ENCODE peak calls at places on chromosomes 7 and 10, in four cellular contexts. One of them, this sample, is unnamed.

GRCh38 chr7:36473454-36474282 is 84.0 kb downstream of the ANLN start:
- DNase-seq in uterus: no peak
- DNase-seq in cardiac muscle cell: peak; percentile 48
- DNase-seq in right lobe of liver: peak; percentile 40
- DNase-seq in this sample: no peak

GRCh38 chr7:88361357-88361756 is 54.7 kb upstream of the STEAP4 start:
- DNase-seq in right lobe of liver: no peak
- DNase-seq in uterus: no peak
- DNase-seq in cardiac muscle cell: no peak
- DNase-seq in this sample: no peak

GRCh38 chr7:33495207-33495606 is 365.8 kb downstream of the BBS9 start:
- DNase-seq in right lobe of liver: no peak
- DNase-seq in uterus: no peak
- DNase-seq in cardiac muscle cell: peak; percentile 7
- DNase-seq in this sample: no peak

GRCh38 chr10:126147866-126148578 is 240.3 kb downstream of the ADAM12 start:
- DNase-seq in cardiac muscle cell: peak; percentile 69
- DNase-seq in uterus: no peak
- DNase-seq in right lobe of liver: no peak
- DNase-seq in this sample: no peak

GRCh38 chr7:151311294-151311864 is 30.2 kb upstream of the NUB1 start:
- DNase-seq in uterus: no peak
- DNase-seq in cardiac muscle cell: no peak
- DNase-seq in right lobe of liver: no peak
- DNase-seq in this sample: no peak

GRCh38 chr7:85046512-85046911 is 140.3 kb downstream of the SEMA3D start:
- DNase-seq in cardiac muscle cell: no peak
- DNase-seq in right lobe of liver: no peak
- DNase-seq in uterus: no peak
- DNase-seq in this sample: no peak

GRCh38 chr10:29687411-29688160 is 52.8 kb upstream of the SVIL start:
- DNase-seq in cardiac muscle cell: peak; percentile 52
- DNase-seq in uterus: no peak
- DNase-seq in right lobe of liver: no peak
- DNase-seq in this sample: no peak

GRCh38 chr7:27661776-27662489 is 750 bp downstream of the HIBADH start:
- DNase-seq in cardiac muscle cell: peak; percentile 21
- DNase-seq in right lobe of liver: peak; percentile 49
- DNase-seq in uterus: peak; percentile 44
- DNase-seq in this sample: no peak

GRCh38 chr10:132849546-132850031 is 63.6 kb upstream of the NKX6-2 start:
- DNase-seq in cardiac muscle cell: no peak
- DNase-seq in uterus: no peak
- DNase-seq in right lobe of liver: no peak
- DNase-seq in this sample: no peak

GRCh38 chr10:74026428-74026979 is 28.6 kb downstream of the VCL start:
- DNase-seq in right lobe of liver: no peak
- DNase-seq in uterus: no peak
- DNase-seq in cardiac muscle cell: no peak
- DNase-seq in this sample: no peak

GRCh38 chr10:11535376-11535959 is 76.0 kb downstream of the USP6NL start:
- DNase-seq in uterus: no peak
- DNase-seq in right lobe of liver: no peak
- DNase-seq in cardiac muscle cell: no peak
- DNase-seq in this sample: no peak

GRCh38 chr7:13179011-13179574 is 491.7 kb downstream of the ARL4A start:
- DNase-seq in right lobe of liver: no peak
- DNase-seq in uterus: no peak
- DNase-seq in cardiac muscle cell: peak; percentile 12
- DNase-seq in this sample: no peak

GRCh38 chr7:16646427-16647081 is 573 bp downstream of the BZW2 start:
- DNase-seq in uterus: no peak
- DNase-seq in cardiac muscle cell: peak; percentile 24
- DNase-seq in right lobe of liver: no peak
- DNase-seq in this sample: no peak

GRCh38 chr7:30268666-30269065 is 15.7 kb upstream of the ZNRF2 start:
- DNase-seq in uterus: no peak
- DNase-seq in right lobe of liver: no peak
- DNase-seq in cardiac muscle cell: peak; percentile 13
- DNase-seq in this sample: no peak

GRCh38 chr7:107103369-107103768 is 58.9 kb downstream of the PRKAR2B start:
- DNase-seq in cardiac muscle cell: peak; percentile 6
- DNase-seq in uterus: no peak
- DNase-seq in right lobe of liver: no peak
- DNase-seq in this sample: no peak

GRCh38 chr10:7702288-7702812 is 766 bp upstream of the ITIH2 start:
- DNase-seq in uterus: no peak
- DNase-seq in cardiac muscle cell: no peak
- DNase-seq in right lobe of liver: no peak
- DNase-seq in this sample: no peak

GRCh38 chr10:32927750-32928149 is 30.3 kb downstream of the ITGB1 start:
- DNase-seq in uterus: no peak
- DNase-seq in right lobe of liver: no peak
- DNase-seq in cardiac muscle cell: no peak
- DNase-seq in this sample: no peak

GRCh38 chr10:32923849-32924248 is 34.2 kb downstream of the ITGB1 start:
- DNase-seq in uterus: no peak
- DNase-seq in cardiac muscle cell: no peak
- DNase-seq in right lobe of liver: no peak
- DNase-seq in this sample: no peak

GRCh38 chr10:32932330-32932729 is 25.7 kb downstream of the ITGB1 start:
- DNase-seq in uterus: no peak
- DNase-seq in cardiac muscle cell: no peak
- DNase-seq in right lobe of liver: no peak
- DNase-seq in this sample: no peak

GRCh38 chr10:32931593-32931992 is 26.4 kb downstream of the ITGB1 start:
- DNase-seq in uterus: no peak
- DNase-seq in right lobe of liver: no peak
- DNase-seq in cardiac muscle cell: no peak
- DNase-seq in this sample: no peak

GRCh38 chr10:32929634-32930033 is 28.4 kb downstream of the ITGB1 start:
- DNase-seq in cardiac muscle cell: no peak
- DNase-seq in right lobe of liver: no peak
- DNase-seq in uterus: no peak
- DNase-seq in this sample: no peak
- H3K27ac ChIP-seq in cardiac muscle cell: no peak overlapping the region
- H3K27ac ChIP-seq in right lobe of liver: no peak overlapping the region
- H3K27ac ChIP-seq in uterus: peak overlapping the region; percentile 20
- H3K27ac ChIP-seq in this sample: peak overlapping the region; percentile 87

GRCh38 chr7:54991341-54991740 is 27.5 kb upstream of the EGFR start:
- DNase-seq in cardiac muscle cell: no peak
- DNase-seq in right lobe of liver: no peak
- DNase-seq in uterus: no peak
- DNase-seq in this sample: peak; percentile 62

GRCh38 chr7:54996391-54996790 is 22.4 kb upstream of the EGFR start:
- DNase-seq in uterus: no peak
- DNase-seq in cardiac muscle cell: no peak
- DNase-seq in right lobe of liver: no peak
- DNase-seq in this sample: no peak

GRCh38 chr7:54992876-54993490 is 25.8 kb upstream of the EGFR start:
- DNase-seq in uterus: no peak
- DNase-seq in right lobe of liver: no peak
- DNase-seq in cardiac muscle cell: peak; percentile 24
- DNase-seq in this sample: peak; percentile 50

GRCh38 chr7:54995166-54995565 is 23.7 kb upstream of the EGFR start:
- DNase-seq in cardiac muscle cell: no peak
- DNase-seq in uterus: no peak
- DNase-seq in right lobe of liver: no peak
- DNase-seq in this sample: peak; percentile 80

DNA sequence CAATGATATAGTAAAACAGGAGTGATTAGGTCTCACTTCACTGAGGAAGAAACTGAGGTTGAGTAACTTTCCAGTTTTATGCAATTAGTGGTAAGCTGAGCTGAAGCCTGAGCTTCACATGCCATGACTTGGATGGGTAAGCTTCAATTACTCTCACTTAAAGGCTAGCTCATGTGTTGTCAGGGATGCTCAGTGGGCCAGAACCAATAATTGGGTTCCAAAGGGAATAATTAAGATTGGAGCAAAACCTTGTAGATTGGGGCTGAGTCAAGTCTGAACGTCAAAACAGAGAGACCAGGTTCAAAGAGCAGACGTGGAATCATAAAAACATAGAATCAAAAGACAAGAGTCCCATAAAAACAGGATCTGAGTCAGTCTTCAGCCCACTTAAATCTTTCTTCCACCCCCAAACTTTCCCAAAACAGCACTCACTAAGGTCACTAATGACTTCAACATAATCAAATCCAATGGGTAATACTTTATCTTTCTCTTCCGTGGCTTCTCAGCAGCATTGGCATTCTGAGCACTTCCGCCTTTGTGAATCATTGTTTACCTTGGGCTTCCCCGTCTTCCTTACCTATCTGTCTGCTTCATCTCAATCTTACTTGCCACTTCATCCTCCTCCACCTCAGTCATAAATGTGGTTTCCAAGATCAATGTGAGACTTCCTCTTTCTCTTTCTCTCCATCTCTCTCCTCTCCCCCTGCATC is 23.0 kb upstream of the EGFR start:
- DNase-seq in cardiac muscle cell: peak; percentile 11
- DNase-seq in right lobe of liver: no peak
- DNase-seq in uterus: no peak
- DNase-seq in this sample: peak; percentile 57
- H3K27ac ChIP-seq in cardiac muscle cell: no peak overlapping the region
- H3K27ac ChIP-seq in right lobe of liver: no peak overlapping the region
- H3K27ac ChIP-seq in uterus: no peak overlapping the region
- H3K27ac ChIP-seq in this sample: no peak overlapping the region

GRCh38 chr10:64191304-64191703 is 670.1 kb downstream of the REEP3 start:
- DNase-seq in right lobe of liver: no peak
- DNase-seq in uterus: no peak
- DNase-seq in cardiac muscle cell: no peak
- DNase-seq in this sample: no peak
- H3K27ac ChIP-seq in right lobe of liver: no peak overlapping the region
- H3K27ac ChIP-seq in uterus: no peak overlapping the region
- H3K27ac ChIP-seq in cardiac muscle cell: no peak overlapping the region
- H3K27ac ChIP-seq in this sample: no peak overlapping the region

GRCh38 chr10:61990761-61991135 is 89.2 kb downstream of the ARID5B start:
- DNase-seq in cardiac muscle cell: peak; percentile 61
- DNase-seq in right lobe of liver: no peak
- DNase-seq in uterus: no peak
- DNase-seq in this sample: no peak
- H3K27ac ChIP-seq in cardiac muscle cell: no peak overlapping the region
- H3K27ac ChIP-seq in right lobe of liver: no peak overlapping the region
- H3K27ac ChIP-seq in uterus: no peak overlapping the region
- H3K27ac ChIP-seq in this sample: peak overlapping the region; percentile 35

GRCh38 chr10:79429751-79430150 is 15.7 kb downstream of the ZCCHC24 start:
- DNase-seq in uterus: no peak
- DNase-seq in cardiac muscle cell: no peak
- DNase-seq in right lobe of liver: peak; percentile 5
- DNase-seq in this sample: no peak

GRCh38 chr10:79431422-79431821 is 14.0 kb downstream of the ZCCHC24 start:
- DNase-seq in uterus: peak; percentile 14
- DNase-seq in right lobe of liver: no peak
- DNase-seq in cardiac muscle cell: no peak
- DNase-seq in this sample: no peak

GRCh38 chr10:79430946-79431345 is 14.5 kb downstream of the ZCCHC24 start:
- DNase-seq in cardiac muscle cell: no peak
- DNase-seq in uterus: peak; percentile 16
- DNase-seq in right lobe of liver: peak; percentile 10
- DNase-seq in this sample: no peak

GRCh38 chr10:79431891-79432831 is 13.3 kb downstream of the ZCCHC24 start:
- DNase-seq in right lobe of liver: no peak
- DNase-seq in uterus: peak; percentile 74
- DNase-seq in cardiac muscle cell: peak; percentile 61
- DNase-seq in this sample: no peak

GRCh38 chr10:79430506-79430905 is 14.9 kb downstream of the ZCCHC24 start:
- DNase-seq in right lobe of liver: peak; percentile 9
- DNase-seq in uterus: peak; percentile 17
- DNase-seq in cardiac muscle cell: no peak
- DNase-seq in this sample: no peak
- H3K27ac ChIP-seq in right lobe of liver: no peak overlapping the region
- H3K27ac ChIP-seq in uterus: peak overlapping the region; percentile 99
- H3K27ac ChIP-seq in cardiac muscle cell: no peak overlapping the region
- H3K27ac ChIP-seq in this sample: peak overlapping the region; percentile 56